ENCODE peak calls at places on chromosomes 2 and 18, in four cellular contexts. Z is posterior cingulate gyrus, A is NCI-H510A treated with DMSO at 0.1 percent for 48 hours, L is NCI-H524. W is an unnamed sample.

GRCh38 chr2:15766911-15767597 is 173.3 kb upstream of the MYCN start:
- DNase-seq in A (no peak), L (no peak), Z (no peak), W (no peak)

GRCh38 chr2:5727242-5727641 is 35.1 kb downstream of the SOX11 start:
- DNase-seq in L (no peak), A (no peak), Z (no peak), W (no peak)

GRCh38 chr2:167925775-167926174 is 321.6 kb downstream of the STK39 start:
- DNase-seq in A (peak), Z (no peak), L (no peak), W (no peak)

GRCh38 chr2:165927353-165927752 is 26.2 kb downstream of the TTC21B start:
- DNase-seq in L (no peak), A (no peak), Z (no peak), W (no peak)

GRCh38 chr2:134238371-134238770 is 15.5 kb upstream of the MGAT5 start:
- DNase-seq in L (no peak), Z (no peak), A (no peak), W (no peak)

GRCh38 chr2:112712903-112713584 is 7.8 kb upstream of the NT5DC4 start:
- DNase-seq in Z (no peak), L (no peak), A (no peak), W (no peak)

GRCh38 chr18:54261894-54262293 is 7.4 kb upstream of the POLI start:
- DNase-seq in Z (no peak), L (no peak), A (no peak), W (no peak)

GRCh38 chr2:33247325-33247724 is 229.1 kb upstream of the RASGRP3 start:
- DNase-seq in Z (no peak), L (no peak), A (no peak), W (no peak)

GRCh38 chr18:7566587-7567486 is at the start of gene PTPRM:
- DNase-seq in A (peak), L (peak), Z (peak), W (peak)

GRCh38 chr2:27281442-27281841 is 787 bp upstream of the TRIM54 start:
- DNase-seq in L (no peak), A (no peak), Z (no peak), W (no peak)

GRCh38 chr2:4499316-4499715 is 795.9 kb downstream of the DCDC2C start:
- DNase-seq in L (no peak), Z (no peak), A (no peak), W (no peak)

GRCh38 chr2:3459185-3460015 is 59.9 kb downstream of the ADI1 start:
- DNase-seq in Z (no peak), A (no peak), L (no peak), W (no peak)

GRCh38 chr2:223930002-223930976 is 14.8 kb downstream of the WDFY1 start:
- DNase-seq in Z (peak), A (no peak), L (no peak), W (no peak)

GRCh38 chr2:86791574-86791973 is 861 bp upstream of the CD8A start:
- DNase-seq in A (no peak), Z (no peak), L (no peak), W (no peak)

GRCh38 chr2:38239452-38239851 is 137.6 kb downstream of the ATL2 start:
- DNase-seq in A (no peak), Z (no peak), L (no peak), W (no peak)

GRCh38 chr2:12718662-12719399 is 2.1 kb downstream of the TRIB2 start:
- DNase-seq in L (peak), Z (no peak), A (peak), W (peak)

GRCh38 chr2:31163011-31163540 is 24.8 kb upstream of the GALNT14 start:
- DNase-seq in A (peak), Z (no peak), L (peak), W (no peak)

GRCh38 chr18:48790226-48790863 is 160.4 kb downstream of the SMAD7 start:
- DNase-seq in Z (no peak), L (no peak), A (no peak), W (no peak)

GRCh38 chr18:62420151-62420512 is 95.0 kb downstream of the TNFRSF11A start:
- DNase-seq in L (no peak), A (no peak), Z (no peak), W (no peak)

GRCh38 chr2:96154506-96155380 is 9.5 kb upstream of the DUSP2 start:
- DNase-seq in Z (no peak), A (no peak), L (no peak), W (no peak)

GRCh38 chr2:63861220-63861822 is 19.6 kb downstream of the UGP2 start:
- DNase-seq in A (peak), L (peak), Z (peak), W (no peak)

GRCh38 chr18:74368901-74369705 is 53.5 kb downstream of the C18orf63 start:
- DNase-seq in L (no peak), A (no peak), Z (no peak), W (no peak)

GRCh38 chr2:70475266-70475665 is 78.4 kb downstream of the TGFA start:
- DNase-seq in Z (no peak), A (no peak), L (no peak), W (no peak)

GRCh38 chr18:23805898-23806297 is 116.6 kb downstream of the LAMA3 start:
- DNase-seq in A (no peak), L (no peak), Z (no peak), W (no peak)

GRCh38 chr2:204544961-204545860 is at the start of gene PARD3B:
- DNase-seq in L (peak), Z (peak), A (peak), W (peak)

GRCh38 chr2:55302241-55302640 is 33.2 kb upstream of the MTIF2 start:
- DNase-seq in L (no peak), A (no peak), Z (no peak), W (no peak)

GRCh38 chr18:9742588-9743131 is 34.6 kb downstream of the RAB31 start:
- DNase-seq in A (no peak), L (no peak), Z (no peak), W (no peak)

GRCh38 chr2:85768713-85769112 is 14.9 kb downstream of the ATOH8 start:
- DNase-seq in L (peak), Z (no peak), A (no peak), W (peak)

GRCh38 chr2:200614249-200614648 is 28.4 kb downstream of the AOX1 start:
- DNase-seq in L (no peak), Z (no peak), A (no peak), W (no peak)

GRCh38 chr18:2511451-2511850 is 59.9 kb downstream of the METTL4 start:
- DNase-seq in Z (no peak), L (no peak), A (no peak), W (no peak)

GRCh38 chr2:228599297-228599696 is 417.8 kb upstream of the SPHKAP start:
- DNase-seq in A (no peak), L (no peak), Z (no peak), W (no peak)

GRCh38 chr2:30208453-30208852 is 22.9 kb upstream of the LBH start:
- DNase-seq in Z (peak), A (peak), L (peak), W (peak)

GRCh38 chr2:226792155-226792871 is 7.3 kb downstream of the IRS1 start:
- DNase-seq in A (peak), Z (no peak), L (peak), W (no peak)

GRCh38 chr2:33512112-33512511 is 35.7 kb downstream of the RASGRP3 start:
- DNase-seq in Z (no peak), L (peak), A (no peak), W (peak)

W was measured in NCI-H2171.